ENCODE peak calls at places on chromosomes 13 and 19, in four cellular contexts. One of them, this sample, is unnamed.

GRCh38 chr19:52533901-52534300 is 6.4 kb downstream of the ZNF808 start:
- DNase-seq in K562: no peak
- DNase-seq in IMR-90: no peak
- DNase-seq in GM12878: no peak
- DNase-seq in this sample: no peak

GRCh38 chr19:48558018-48558684 is 6.2 kb downstream of the SULT2B1 start:
- DNase-seq in IMR-90: peak; percentile 40
- DNase-seq in K562: peak; percentile 44
- DNase-seq in GM12878: no peak
- DNase-seq in this sample: no peak

GRCh38 chr19:56125806-56126590 is 4.9 kb upstream of the ZNF787 start:
- DNase-seq in IMR-90: no peak
- DNase-seq in GM12878: no peak
- DNase-seq in K562: peak; percentile 73
- DNase-seq in this sample: no peak

GRCh38 chr13:33519561-33520479 is 234.3 kb upstream of the STARD13 start:
- DNase-seq in GM12878: no peak
- DNase-seq in IMR-90: peak; percentile 94
- DNase-seq in K562: no peak
- DNase-seq in this sample: no peak

GRCh38 chr13:102591988-102592781 is 4.6 kb upstream of the TPP2 start:
- DNase-seq in IMR-90: peak; percentile 75
- DNase-seq in GM12878: peak; percentile 40
- DNase-seq in K562: peak; percentile 20
- DNase-seq in this sample: peak; percentile 90

GRCh38 chr13:109628251-109628699 is 158.1 kb downstream of the IRS2 start:
- DNase-seq in GM12878: no peak
- DNase-seq in IMR-90: peak; percentile 61
- DNase-seq in K562: no peak
- DNase-seq in this sample: no peak

GRCh38 chr13:42574435-42575311 is 721 bp downstream of the TNFSF11 start:
- DNase-seq in K562: no peak
- DNase-seq in IMR-90: no peak
- DNase-seq in GM12878: no peak
- DNase-seq in this sample: no peak

GRCh38 chr19:38141108-38141507 is 82.9 kb downstream of the DPF1 start:
- DNase-seq in K562: no peak
- DNase-seq in GM12878: no peak
- DNase-seq in IMR-90: no peak
- DNase-seq in this sample: no peak

GRCh38 chr19:2062770-2063169 is 11.7 kb upstream of the MKNK2 start:
- DNase-seq in K562: no peak
- DNase-seq in IMR-90: no peak
- DNase-seq in GM12878: no peak
- DNase-seq in this sample: no peak

GRCh38 chr13:46595136-46595917 is 42.4 kb downstream of the LRCH1 start:
- DNase-seq in GM12878: no peak
- DNase-seq in IMR-90: peak; percentile 60
- DNase-seq in K562: no peak
- DNase-seq in this sample: peak; percentile 49

GRCh38 chr19:55454787-55455243 is 6.6 kb downstream of the ISOC2 start:
- DNase-seq in IMR-90: peak; percentile 22
- DNase-seq in GM12878: no peak
- DNase-seq in K562: peak; percentile 49
- DNase-seq in this sample: peak; percentile 22

GRCh38 chr13:23081246-23081645 is 99.5 kb upstream of the SGCG start:
- DNase-seq in IMR-90: peak; percentile 83
- DNase-seq in K562: no peak
- DNase-seq in GM12878: no peak
- DNase-seq in this sample: no peak

GRCh38 chr19:41847351-41848105 is 2.7 kb downstream of the DMRTC2 start:
- DNase-seq in IMR-90: no peak
- DNase-seq in K562: no peak
- DNase-seq in GM12878: no peak
- DNase-seq in this sample: no peak

GRCh38 chr13:45865414-45865813 is 13.9 kb upstream of the SIAH3 start:
- DNase-seq in IMR-90: no peak
- DNase-seq in K562: no peak
- DNase-seq in GM12878: no peak
- DNase-seq in this sample: no peak

GRCh38 chr13:96091164-96091931 is 1.4 kb downstream of the HS6ST3 start:
- DNase-seq in K562: no peak
- DNase-seq in GM12878: no peak
- DNase-seq in IMR-90: no peak
- DNase-seq in this sample: peak; percentile 12

GRCh38 chr19:508204-509150 is 1.2 kb downstream of the TPGS1 start:
- DNase-seq in IMR-90: no peak
- DNase-seq in K562: no peak
- DNase-seq in GM12878: no peak
- DNase-seq in this sample: no peak

GRCh38 chr13:89401209-89401810 is 1730.1 kb downstream of the SLITRK5 start:
- DNase-seq in GM12878: no peak
- DNase-seq in K562: no peak
- DNase-seq in IMR-90: peak; percentile 73
- DNase-seq in this sample: peak; percentile 63

GRCh38 chr13:69319659-69320058 is 788.0 kb upstream of the ATXN8OS start:
- DNase-seq in IMR-90: no peak
- DNase-seq in K562: no peak
- DNase-seq in GM12878: no peak
- DNase-seq in this sample: no peak

GRCh38 chr13:112782433-112783010 is 92.7 kb downstream of the ATP11A start:
- DNase-seq in K562: no peak
- DNase-seq in GM12878: no peak
- DNase-seq in IMR-90: no peak
- DNase-seq in this sample: no peak

GRCh38 chr13:112784811-112785418 is 95.1 kb downstream of the ATP11A start:
- DNase-seq in K562: no peak
- DNase-seq in IMR-90: no peak
- DNase-seq in GM12878: no peak
- DNase-seq in this sample: no peak

GRCh38 chr13:112781881-112782361 is 92.1 kb downstream of the ATP11A start:
- DNase-seq in IMR-90: no peak
- DNase-seq in K562: no peak
- DNase-seq in GM12878: no peak
- DNase-seq in this sample: peak; percentile 68

GRCh38 chr13:112783946-112784500 is 94.2 kb downstream of the ATP11A start:
- DNase-seq in GM12878: no peak
- DNase-seq in K562: no peak
- DNase-seq in IMR-90: no peak
- DNase-seq in this sample: no peak

DNA sequence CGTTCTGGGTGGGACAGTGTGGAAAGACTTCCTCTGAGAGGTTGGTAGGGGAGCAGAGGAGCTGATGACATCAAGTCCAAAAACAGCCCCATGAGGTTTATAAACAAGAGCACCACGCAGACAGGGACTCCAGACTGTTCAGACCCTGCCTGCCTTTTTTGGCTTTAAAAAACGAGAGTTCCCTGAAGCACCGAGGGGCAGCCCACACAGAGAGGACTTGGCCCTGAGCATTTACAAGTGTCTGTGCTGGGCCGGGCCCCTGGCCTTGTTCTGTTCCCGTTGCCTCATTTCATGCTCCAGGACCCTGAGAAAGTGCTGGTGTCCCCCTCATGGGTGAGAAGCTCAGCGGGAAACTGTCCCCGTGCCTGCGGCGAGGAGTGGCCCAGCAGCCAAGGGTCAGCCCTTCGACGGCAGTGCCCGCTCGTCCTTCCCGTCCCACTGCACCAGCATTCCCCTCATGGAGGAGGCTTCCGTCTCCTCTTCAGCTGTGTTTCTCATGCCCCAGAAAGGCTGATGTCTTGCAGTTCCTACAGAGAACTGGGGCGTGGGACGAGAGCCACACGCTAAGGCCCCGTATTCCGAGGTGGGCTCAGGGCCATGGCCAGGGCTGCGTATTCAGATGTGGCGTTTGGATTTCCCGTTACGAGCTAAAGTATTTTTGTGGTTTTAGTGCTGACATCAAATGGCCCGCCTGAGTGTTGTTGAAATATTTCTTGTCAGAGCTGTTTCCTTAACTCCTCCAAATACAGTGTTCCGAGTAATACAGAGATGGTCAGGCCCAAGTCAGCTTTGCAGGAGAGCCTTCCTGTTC is 93.5 kb downstream of the ATP11A start:
- DNase-seq in IMR-90: peak; percentile 90
- DNase-seq in GM12878: no peak
- DNase-seq in K562: no peak
- DNase-seq in this sample: no peak
- TF ChIP-seq FOS in IMR-90: no peak
- TF ChIP-seq FOS in GM12878: no peak
- TF ChIP-seq FOS in K562: no peak
- TF ChIP-seq FOS in this sample: no peak

GRCh38 chr19:17002455-17002854 is 24.2 kb downstream of the CPAMD8 start:
- DNase-seq in K562: no peak
- DNase-seq in GM12878: no peak
- DNase-seq in IMR-90: no peak
- DNase-seq in this sample: no peak

GRCh38 chr19:17005000-17005399 is 21.6 kb downstream of the CPAMD8 start:
- DNase-seq in GM12878: no peak
- DNase-seq in K562: no peak
- DNase-seq in IMR-90: no peak
- DNase-seq in this sample: no peak

GRCh38 chr19:17004386-17004785 is 22.2 kb downstream of the CPAMD8 start:
- DNase-seq in K562: no peak
- DNase-seq in GM12878: no peak
- DNase-seq in IMR-90: no peak
- DNase-seq in this sample: no peak

GRCh38 chr19:16998635-16999194 is 27.9 kb downstream of the CPAMD8 start:
- DNase-seq in GM12878: no peak
- DNase-seq in K562: no peak
- DNase-seq in IMR-90: no peak
- DNase-seq in this sample: no peak

DNA sequence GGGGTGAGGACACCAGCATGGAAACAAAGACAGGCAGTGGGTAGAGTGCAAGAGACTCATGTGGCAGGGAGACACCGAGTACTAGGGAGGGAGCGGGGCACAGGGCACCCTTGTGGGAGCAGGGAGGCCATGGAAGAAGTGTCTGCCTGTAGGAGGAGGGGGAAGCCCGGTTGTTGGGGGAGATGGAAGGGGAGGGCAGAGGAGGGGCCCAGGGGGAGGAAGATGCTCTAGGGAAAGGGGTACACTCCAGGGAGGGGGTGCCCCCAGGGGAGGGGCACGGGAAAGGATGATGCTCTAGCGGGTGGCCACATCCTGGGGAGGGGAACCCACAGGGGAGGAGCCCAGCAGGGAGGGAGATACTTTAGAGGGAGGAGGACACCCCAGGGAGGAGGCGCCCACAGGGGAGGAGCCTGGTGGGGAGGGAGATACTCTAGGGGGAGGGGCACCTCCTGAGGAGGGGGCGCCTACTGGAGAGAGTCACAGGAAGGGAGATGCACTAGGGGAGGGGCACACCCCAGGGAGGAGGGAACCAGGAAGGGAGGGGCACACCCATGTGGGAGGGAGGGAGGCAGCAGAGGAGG is 24.9 kb downstream of the CPAMD8 start:
- DNase-seq in K562: peak; percentile 46
- DNase-seq in GM12878: no peak
- DNase-seq in IMR-90: no peak
- DNase-seq in this sample: no peak
- TF ChIP-seq FOS in K562: no peak
- TF ChIP-seq FOS in GM12878: no peak
- TF ChIP-seq FOS in IMR-90: no peak
- TF ChIP-seq FOS in this sample: no peak

GRCh38 chr19:10644351-10645007 is 9.7 kb upstream of the ILF3 start:
- DNase-seq in IMR-90: peak; percentile 69
- DNase-seq in K562: peak; percentile 91
- DNase-seq in GM12878: no peak
- DNase-seq in this sample: peak; percentile 80
- TF ChIP-seq FOS in IMR-90: no peak
- TF ChIP-seq FOS in K562: no peak
- TF ChIP-seq FOS in GM12878: no peak
- TF ChIP-seq FOS in this sample: no peak

DNA sequence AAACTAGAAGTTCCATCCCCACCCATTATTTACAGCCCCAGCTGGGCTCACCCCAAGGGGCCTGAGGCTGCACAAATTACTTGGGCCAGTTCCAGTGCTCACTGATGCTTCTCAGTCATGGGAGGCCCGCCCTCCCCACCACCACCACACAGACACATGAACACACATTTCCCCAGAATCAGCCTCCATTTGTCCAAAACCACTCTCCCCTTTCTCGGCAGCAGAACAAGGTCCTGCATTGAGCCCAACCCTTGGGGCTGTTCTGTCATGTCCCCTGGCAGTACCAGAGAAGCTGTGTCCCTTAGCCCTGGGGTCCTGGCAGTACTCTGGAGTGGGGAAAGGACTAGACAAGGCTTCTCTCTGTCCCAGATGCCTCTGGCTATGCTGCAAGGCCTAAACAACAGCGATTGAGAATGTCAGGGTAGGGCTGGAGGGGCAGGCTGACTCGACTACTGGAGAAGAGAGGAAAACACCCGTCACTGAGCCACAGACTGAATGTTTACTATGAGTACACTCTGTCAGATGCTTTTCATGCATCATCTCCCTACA is 21.8 kb downstream of the SAMD4B start:
- DNase-seq in K562: no peak
- DNase-seq in IMR-90: peak; percentile 80
- DNase-seq in GM12878: no peak
- DNase-seq in this sample: no peak
- TF ChIP-seq FOS in K562: no peak
- TF ChIP-seq FOS in IMR-90: peak; percentile 12
- TF ChIP-seq FOS in GM12878: no peak
- TF ChIP-seq FOS in this sample: no peak

GRCh38 chr19:54439174-54439851 is 9.7 kb upstream of the LENG8 start:
- DNase-seq in IMR-90: no peak
- DNase-seq in K562: no peak
- DNase-seq in GM12878: no peak
- DNase-seq in this sample: peak; percentile 38
- TF ChIP-seq FOS in IMR-90: no peak
- TF ChIP-seq FOS in K562: no peak
- TF ChIP-seq FOS in GM12878: no peak
- TF ChIP-seq FOS in this sample: no peak

GRCh38 chr13:97948041-97948440 is 5.4 kb upstream of the IPO5 start:
- DNase-seq in K562: no peak
- DNase-seq in IMR-90: peak; percentile 35
- DNase-seq in GM12878: no peak
- DNase-seq in this sample: no peak
- TF ChIP-seq FOS in K562: no peak
- TF ChIP-seq FOS in IMR-90: no peak
- TF ChIP-seq FOS in GM12878: no peak
- TF ChIP-seq FOS in this sample: no peak

This sample was measured in endothelial cell of umbilical vein.